ENCODE peak calls at places on chromosomes 5 and 9, in four cellular contexts. G is effector CD4-positive, alpha-beta T cell; S is GM23248; L is CD4-positive, alpha-beta T cell. Y is an unnamed sample.

GRCh38 chr9:137222190-137223077 is at the start of gene RNF208:
- DNase-seq in G (no peak), S (peak), L (no peak), Y (peak)

GRCh38 chr9:36187414-36187813 is 3.3 kb upstream of the CLTA start:
- DNase-seq in G (no peak), S (peak), L (no peak), Y (peak)

GRCh38 chr5:53023969-53024368 is 34.8 kb downstream of the ITGA2 start:
- DNase-seq in G (no peak), S (peak), L (no peak), Y (peak)

GRCh38 chr9:36632892-36633291 is 60.2 kb downstream of the MELK start:
- DNase-seq in G (no peak), S (peak), L (no peak), Y (peak)

GRCh38 chr9:94864862-94865435 is 138.4 kb downstream of the AOPEP start:
- DNase-seq in G (no peak), S (peak), L (no peak), Y (no peak)

GRCh38 chr5:135129307-135129706 is 95.3 kb upstream of the PITX1 start:
- DNase-seq in G (no peak), S (no peak), L (no peak), Y (no peak)

GRCh38 chr9:38110476-38110875 is 41.4 kb upstream of the SHB start:
- DNase-seq in G (no peak), S (no peak), L (no peak), Y (no peak)

GRCh38 chr5:91219803-91220371 is 163.2 kb downstream of the ARRDC3 start:
- DNase-seq in G (no peak), S (no peak), L (peak), Y (peak)

GRCh38 chr5:118692811-118693342 is 295.5 kb downstream of the DTWD2 start:
- DNase-seq in G (no peak), S (no peak), L (no peak), Y (no peak)

GRCh38 chr5:104734046-104734445 is 1171.5 kb upstream of the NUDT12 start:
- DNase-seq in G (no peak), S (no peak), L (no peak), Y (no peak)

GRCh38 chr9:91315191-91315590 is 46.5 kb downstream of the AUH start:
- DNase-seq in G (no peak), S (no peak), L (no peak), Y (no peak)

Y was measured in adipocyte.